ENCODE peak calls at places on chromosomes 4 and X, in four cellular contexts. P, W, Z and X are unnamed samples.

GRCh38 chr4:164379694-164380093 is 374.2 kb upstream of the SMIM31 start:
- DNase-seq in Z (no peak), P (no peak), W (no peak), X (no peak)

GRCh38 chr4:57405359-57405758 is 295.2 kb upstream of the IGFBP7 start:
- DNase-seq in P (no peak), W (no peak), Z (peak), X (no peak)

GRCh38 chrX:63664083-63664482 is 120.9 kb downstream of the ARHGEF9 start:
- DNase-seq in P (no peak), W (no peak), Z (peak), X (no peak)

GRCh38 chrX:13283512-13283911 is 36.3 kb downstream of the ATXN3L start:
- DNase-seq in P (no peak), Z (peak), W (no peak), X (no peak)

GRCh38 chr4:108466936-108467902 is 153.2 kb upstream of the RPL34 start:
- DNase-seq in P (no peak), W (no peak), Z (peak), X (peak)

GRCh38 chrX:5474282-5474681 is 754.4 kb downstream of the NLGN4X start:
- DNase-seq in Z (no peak), W (no peak), P (no peak), X (no peak)

GRCh38 chr4:48947731-48948130 is 38.3 kb upstream of the CWH43 start:
- DNase-seq in P (no peak), W (no peak), Z (no peak), X (no peak)

GRCh38 chr4:65665951-65666523 is 4.3 kb downstream of the EPHA5 start:
- DNase-seq in Z (no peak), P (no peak), W (no peak), X (no peak)

GRCh38 chr4:150244600-150244999 is 166.4 kb downstream of the DCLK2 start:
- DNase-seq in P (no peak), W (no peak), Z (peak), X (no peak)

GRCh38 chrX:7654316-7654715 is 188.7 kb upstream of the VCX start:
- DNase-seq in P (no peak), W (no peak), Z (no peak), X (no peak)

GRCh38 chrX:69226459-69227158 is 61.4 kb upstream of the PJA1 start:
- DNase-seq in P (no peak), Z (no peak), W (no peak), X (no peak)

GRCh38 chr4:8904666-8905065 is 33.0 kb upstream of the HMX1 start:
- DNase-seq in W (no peak), Z (no peak), P (no peak), X (peak)

GRCh38 chrX:45757272-45757671 is 556.6 kb upstream of the DIPK2B start:
- DNase-seq in Z (no peak), W (no peak), P (no peak), X (no peak)

GRCh38 chr4:164648151-164648848 is 105.6 kb upstream of the SMIM31 start:
- DNase-seq in W (no peak), Z (no peak), P (no peak), X (no peak)

GRCh38 chr4:1868293-1868692 is 2.9 kb upstream of the NSD2 start:
- DNase-seq in Z (no peak), P (no peak), W (peak), X (no peak)

GRCh38 chr4:86220137-86220536 is 139.7 kb downstream of the MAPK10 start:
- DNase-seq in W (no peak), Z (peak), P (no peak), X (no peak)

GRCh38 chrX:154751121-154751668 is 318 bp upstream of the GAB3 start:
- DNase-seq in P (no peak), Z (no peak), W (no peak), X (no peak)

GRCh38 chr4:146029147-146029546 is 90.5 kb upstream of the ZNF827 start:
- DNase-seq in P (no peak), Z (peak), W (no peak), X (no peak)

GRCh38 chr4:42609051-42609450 is 47.9 kb downstream of the ATP8A1 start:
- DNase-seq in P (no peak), Z (no peak), W (no peak), X (no peak)

GRCh38 chr4:2649604-2650114 is 106.5 kb downstream of the TNIP2 start:
- DNase-seq in W (no peak), P (no peak), Z (no peak), X (no peak)

GRCh38 chr4:95472538-95472937 is 76.2 kb downstream of the UNC5C start:
- DNase-seq in P (no peak), W (no peak), Z (no peak), X (no peak)

GRCh38 chrX:41718481-41719245 is 5.3 kb upstream of the GPR82 start:
- DNase-seq in W (no peak), P (peak), Z (no peak), X (no peak)

GRCh38 chr4:98314791-98315565 is 53.8 kb downstream of the RAP1GDS1 start:
- DNase-seq in P (no peak), Z (peak), W (no peak), X (no peak)

GRCh38 chr4:54539500-54540029 is 118.2 kb upstream of the KIT start:
- DNase-seq in W (peak), P (peak), Z (peak), X (no peak)

GRCh38 chr4:168757500-168757899 is 252.6 kb downstream of the CBR4 start:
- DNase-seq in Z (no peak), W (no peak), P (no peak), X (no peak)

GRCh38 chrX:116499780-116500179 is 37.0 kb upstream of the CT83 start:
- DNase-seq in Z (peak), P (no peak), W (no peak), X (no peak)

GRCh38 chrX:52368368-52369055 is at the start of gene XAGE2:
- DNase-seq in Z (no peak), P (no peak), W (no peak), X (no peak)

GRCh38 chr4:25427871-25428270 is 50.8 kb downstream of the ANAPC4 start:
- DNase-seq in W (no peak), Z (no peak), P (no peak), X (no peak)

GRCh38 chr4:31088600-31089230 is 368.5 kb downstream of the PCDH7 start:
- DNase-seq in P (no peak), W (no peak), Z (no peak), X (no peak)

GRCh38 chrX:57353472-57354132 is 67.1 kb downstream of the FAAH2 start:
- DNase-seq in P (no peak), Z (no peak), W (no peak), X (no peak)

GRCh38 chr4:33551244-33551643 is 2693.1 kb downstream of the ARAP2 start:
- DNase-seq in P (no peak), Z (no peak), W (no peak), X (no peak)

GRCh38 chrX:24124227-24124799 is 25.2 kb upstream of the ZFX start:
- DNase-seq in P (no peak), W (no peak), Z (no peak), X (no peak)

GRCh38 chr4:177761692-177762091 is 319.5 kb upstream of the AGA start:
- DNase-seq in Z (no peak), P (no peak), W (no peak), X (no peak)

GRCh38 chr4:139301821-139302611 is at the start of gene NDUFC1:
- DNase-seq in W (peak), Z (peak), P (peak), X (peak)

GRCh38 chr4:70902577-70903281 is 560 bp downstream of the MOB1B start:
- DNase-seq in W (no peak), Z (peak), P (no peak), X (peak)

DNA sequence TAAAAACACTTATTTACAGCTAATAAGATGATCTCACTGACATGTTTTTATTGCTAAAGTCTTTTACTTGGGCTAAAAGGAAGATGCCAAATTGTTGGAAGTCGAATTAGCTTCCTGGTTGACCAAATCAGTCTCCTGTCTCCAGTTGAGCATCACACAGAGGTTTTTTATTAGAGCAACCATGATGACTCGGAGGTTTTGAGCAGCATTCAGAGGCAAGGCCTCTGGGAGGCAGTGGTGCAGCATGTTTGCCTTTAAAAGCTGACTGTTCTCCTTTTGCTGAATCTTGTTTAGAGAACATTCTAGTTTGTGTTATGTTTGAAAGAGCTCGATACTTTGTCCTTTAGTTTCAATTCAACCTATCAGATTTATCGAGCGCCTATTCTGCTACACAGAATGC is 2.1 kb downstream of the UCHL1 start:
- DNase-seq in P (peak), W (no peak), Z (peak), X (no peak)
- TF ChIP-seq CTCF in P (no peak), W (no peak), Z (peak), X (peak)

DNA sequence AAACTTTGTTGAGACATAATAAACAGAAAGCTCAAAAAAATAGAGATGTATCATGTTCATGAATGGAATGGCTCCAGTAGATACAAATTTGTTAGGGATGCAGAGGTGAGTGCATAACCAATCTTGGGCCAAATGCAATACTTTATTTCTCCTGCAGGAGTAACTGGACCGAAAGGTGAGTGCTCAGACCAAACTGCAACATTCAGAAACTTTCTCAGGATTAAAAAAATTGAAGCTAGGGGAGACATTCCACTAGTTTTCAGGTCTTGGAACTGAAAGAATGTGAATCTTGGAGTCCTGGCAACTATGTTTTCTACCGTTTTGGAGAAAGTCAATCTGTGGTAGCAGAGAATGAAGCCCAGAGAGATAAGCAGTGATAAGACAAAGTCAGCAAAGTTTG is 21.2 kb upstream of the LCORL start:
- DNase-seq in P (no peak), Z (no peak), W (no peak), X (no peak)
- TF ChIP-seq CTCF in P (peak), Z (no peak), W (peak), X (no peak)

DNA sequence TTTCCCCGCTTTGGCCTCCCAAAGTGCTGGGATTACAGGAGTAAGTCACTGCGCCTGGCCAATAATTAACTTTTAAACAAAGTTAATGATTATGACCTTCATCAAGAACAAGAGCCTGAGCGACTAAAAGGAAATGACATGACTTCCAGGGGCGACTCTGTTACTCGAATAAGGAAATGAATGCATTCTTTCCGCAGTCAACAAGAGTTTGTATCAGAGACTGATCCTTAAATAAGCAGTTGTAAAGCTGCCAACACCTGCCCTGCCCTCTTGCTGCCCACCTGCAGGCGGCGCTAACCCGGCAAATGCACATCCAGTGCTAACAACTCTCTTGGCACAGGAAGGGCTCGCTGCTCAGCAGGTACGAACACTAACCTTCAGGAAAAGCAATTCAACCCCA is 27.3 kb downstream of the WDR1 start:
- DNase-seq in W (peak), P (no peak), Z (no peak), X (no peak)
- TF ChIP-seq CTCF in W (peak), P (no peak), Z (peak), X (peak)

DNA sequence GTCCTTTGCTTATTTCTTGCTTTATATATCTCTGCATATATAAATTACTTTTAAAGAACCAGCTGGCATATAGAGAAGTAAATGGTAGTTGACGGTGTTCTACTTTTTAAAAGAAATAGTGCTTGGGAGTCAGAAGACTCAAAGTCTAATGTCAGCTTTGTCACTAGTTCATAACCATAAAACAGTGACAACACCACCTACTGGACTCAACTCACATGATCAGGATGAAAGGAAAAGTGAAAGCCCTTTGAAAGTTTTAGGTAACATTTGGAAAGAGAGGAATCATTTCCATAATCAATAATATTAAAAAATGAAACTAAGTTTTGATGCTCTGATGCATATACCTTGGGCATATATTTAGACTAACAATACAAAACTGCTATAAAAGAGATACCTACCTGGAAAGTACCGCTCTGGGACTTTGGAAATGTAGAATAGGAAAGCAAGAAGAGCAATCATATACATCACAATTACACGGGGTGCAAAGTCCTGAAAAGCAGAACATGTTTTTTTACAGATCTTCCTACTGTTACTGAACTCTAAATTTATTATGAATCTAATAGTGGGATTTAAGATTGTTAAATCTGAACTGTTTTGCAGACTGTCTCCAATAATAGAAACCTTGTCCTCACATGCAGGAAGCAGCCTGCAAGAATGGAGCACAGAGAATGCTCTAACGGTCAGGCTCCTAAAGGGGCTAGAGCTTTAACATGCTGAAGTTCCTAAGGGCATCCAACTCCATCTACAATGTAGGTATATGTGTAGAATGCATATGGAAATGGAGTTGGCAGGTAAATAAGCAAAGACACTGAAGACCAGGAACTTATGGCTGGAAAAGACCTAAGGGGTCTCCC is 15.6 kb downstream of the PAQR3 start:
- DNase-seq in W (no peak), P (no peak), Z (no peak), X (no peak)
- TF ChIP-seq CTCF in W (no peak), P (no peak), Z (no peak), X (no peak)

GRCh38 chrX:21839334-21840198 is at the start of gene MBTPS2:
- DNase-seq in W (peak), Z (peak), P (peak), X (peak)
- TF ChIP-seq CTCF in W (no peak), Z (no peak), P (no peak), X (peak)

GRCh38 chrX:19660604-19661003 is 145.3 kb upstream of the MAP3K15 start:
- DNase-seq in Z (peak), P (no peak), W (no peak), X (no peak)

GRCh38 chrX:19655032-19655431 is 139.7 kb upstream of the MAP3K15 start:
- DNase-seq in W (no peak), Z (no peak), P (no peak), X (no peak)

GRCh38 chrX:19661977-19662376 is 146.7 kb upstream of the MAP3K15 start:
- DNase-seq in Z (peak), W (no peak), P (no peak), X (no peak)

GRCh38 chrX:19658030-19658429 is 142.7 kb upstream of the MAP3K15 start:
- DNase-seq in Z (peak), P (no peak), W (no peak), X (no peak)

GRCh38 chrX:19659929-19660328 is 144.6 kb upstream of the MAP3K15 start:
- DNase-seq in W (no peak), P (no peak), Z (no peak), X (no peak)
- TF ChIP-seq CTCF in W (no peak), P (no peak), Z (no peak), X (no peak)

GRCh38 chr4:111941957-111942356 is 203.3 kb upstream of the FAM241A start:
- DNase-seq in W (no peak), P (no peak), Z (no peak), X (no peak)

GRCh38 chr4:111934294-111934693 is 211.0 kb upstream of the FAM241A start:
- DNase-seq in P (no peak), W (no peak), Z (no peak), X (no peak)

GRCh38 chr4:111933703-111934102 is 211.6 kb upstream of the FAM241A start:
- DNase-seq in Z (no peak), W (no peak), P (no peak), X (no peak)

DNA sequence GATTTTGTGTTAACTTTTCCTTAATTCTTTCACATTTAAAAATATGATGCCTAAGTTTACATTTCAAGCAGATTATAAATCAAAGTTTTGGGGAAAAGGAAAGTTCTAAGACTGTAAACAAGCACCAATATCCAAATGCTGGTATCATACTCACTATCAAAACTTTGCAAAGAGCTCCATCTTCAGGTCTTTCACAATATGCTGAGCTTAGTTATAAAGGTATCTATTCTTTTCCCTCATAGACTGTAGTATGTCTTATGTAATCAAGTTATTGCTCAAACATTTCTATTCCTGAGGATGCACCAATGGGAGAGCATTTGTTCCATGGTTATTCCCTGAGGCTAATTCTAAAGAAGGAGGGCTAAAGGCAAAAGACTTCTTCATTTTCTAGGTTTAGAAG is 207.9 kb upstream of the FAM241A start:
- DNase-seq in Z (peak), W (no peak), P (no peak), X (no peak)
- TF ChIP-seq CTCF in Z (peak), W (no peak), P (peak), X (peak)

DNA sequence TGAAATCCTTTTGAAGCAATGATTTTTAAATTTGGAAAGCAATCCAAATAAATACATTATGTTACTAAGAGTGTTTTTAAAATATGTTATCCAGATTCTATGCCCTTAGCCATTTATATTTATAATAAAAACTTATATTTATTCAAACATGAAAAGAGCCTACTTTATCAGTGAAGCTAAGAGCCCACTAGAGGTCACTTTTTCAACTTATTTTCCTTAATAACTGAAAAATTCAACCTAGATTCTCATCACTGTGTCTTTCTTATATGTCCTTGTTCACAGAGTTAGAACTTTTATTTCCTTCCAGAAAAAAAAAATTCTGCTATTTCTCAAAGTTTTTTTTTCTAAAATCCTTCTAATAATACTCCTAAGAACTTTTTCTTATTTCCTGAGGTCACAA is 23.9 kb downstream of the PRDM8 start:
- DNase-seq in P (no peak), W (no peak), Z (peak), X (no peak)
- TF ChIP-seq CTCF in P (peak), W (no peak), Z (peak), X (peak)

DNA sequence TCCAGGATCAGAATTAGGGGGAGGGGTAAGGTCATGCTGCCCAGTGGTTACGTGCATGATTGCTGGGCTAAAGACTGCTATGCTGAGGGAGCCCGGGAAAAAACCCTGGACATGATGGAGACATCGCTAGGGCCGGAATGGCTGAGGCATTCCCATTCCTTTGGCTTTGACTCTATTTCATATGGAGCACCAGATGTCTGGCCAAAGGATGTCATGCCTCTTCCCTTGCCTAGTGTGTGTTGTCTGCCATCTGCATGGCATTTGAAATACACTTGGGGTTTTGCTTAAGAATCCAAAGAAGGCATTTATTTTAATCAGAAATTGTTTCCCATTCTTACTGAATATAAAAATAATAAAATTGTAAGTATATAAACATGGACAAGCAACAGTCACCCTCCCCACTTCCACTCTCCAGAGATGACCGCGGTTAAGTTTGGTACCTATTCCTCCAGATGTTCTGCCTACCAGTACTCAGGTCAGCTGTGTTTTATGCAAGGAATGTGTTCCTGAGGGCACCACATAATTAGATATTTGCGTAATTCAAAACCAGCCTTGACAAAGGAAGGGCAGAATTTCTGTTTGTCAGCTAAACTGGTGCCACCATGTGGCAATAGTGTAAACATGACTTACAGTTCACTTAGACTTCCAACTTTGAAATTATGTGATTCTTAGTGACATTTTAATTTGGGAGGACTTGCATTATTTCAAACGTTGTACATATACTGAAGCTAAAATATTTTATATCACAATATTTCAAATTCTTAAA is 105.9 kb downstream of the CT47B1 start:
- DNase-seq in W (no peak), Z (peak), P (no peak), X (no peak)
- TF ChIP-seq CTCF in W (peak), Z (peak), P (no peak), X (peak)